ENCODE peak calls at places on chromosomes 7 and 10, in five cellular contexts. One of them, this sample, is unnamed.

GRCh38 chr7:130420943-130421578 is 19.8 kb downstream of the CEP41 start:
- DNase-seq in progenitor cell of endocrine pancreas: no peak
- DNase-seq in left lung: no peak
- DNase-seq in CD8-positive, alpha-beta T cell: no peak
- DNase-seq in ovary: no peak
- DNase-seq in this sample: no peak

GRCh38 chr10:131692176-131692575 is 208.6 kb upstream of the PPP2R2D start:
- DNase-seq in progenitor cell of endocrine pancreas: no peak
- DNase-seq in left lung: peak
- DNase-seq in CD8-positive, alpha-beta T cell: no peak
- DNase-seq in ovary: no peak
- DNase-seq in this sample: peak

GRCh38 chr7:49812534-49812933 is 39.1 kb downstream of the VWC2 start:
- DNase-seq in progenitor cell of endocrine pancreas: no peak
- DNase-seq in left lung: no peak
- DNase-seq in CD8-positive, alpha-beta T cell: no peak
- DNase-seq in ovary: no peak
- DNase-seq in this sample: no peak

GRCh38 chr10:96988421-96988820 is 156.3 kb downstream of the LCOR start:
- DNase-seq in progenitor cell of endocrine pancreas: no peak
- DNase-seq in left lung: no peak
- DNase-seq in CD8-positive, alpha-beta T cell: no peak
- DNase-seq in ovary: no peak
- DNase-seq in this sample: no peak

GRCh38 chr10:19915816-19916215 is 99.6 kb downstream of the PLXDC2 start:
- DNase-seq in progenitor cell of endocrine pancreas: no peak
- DNase-seq in left lung: no peak
- DNase-seq in CD8-positive, alpha-beta T cell: no peak
- DNase-seq in ovary: no peak
- DNase-seq in this sample: no peak

GRCh38 chr7:155489862-155490696 is 32.1 kb downstream of the EN2 start:
- DNase-seq in progenitor cell of endocrine pancreas: no peak
- DNase-seq in left lung: peak
- DNase-seq in CD8-positive, alpha-beta T cell: no peak
- DNase-seq in ovary: no peak
- DNase-seq in this sample: no peak

GRCh38 chr7:2959343-2959680 is 84.4 kb downstream of the CARD11 start:
- DNase-seq in progenitor cell of endocrine pancreas: no peak
- DNase-seq in left lung: peak
- DNase-seq in CD8-positive, alpha-beta T cell: no peak
- DNase-seq in ovary: no peak
- DNase-seq in this sample: no peak

GRCh38 chr10:96358851-96359540 is at the start of gene OPALIN:
- DNase-seq in progenitor cell of endocrine pancreas: no peak
- DNase-seq in left lung: no peak
- DNase-seq in CD8-positive, alpha-beta T cell: no peak
- DNase-seq in ovary: no peak
- DNase-seq in this sample: no peak

GRCh38 chr7:142669074-142669654 is 80.1 kb upstream of the PRSS1 start:
- DNase-seq in progenitor cell of endocrine pancreas: no peak
- DNase-seq in left lung: no peak
- DNase-seq in CD8-positive, alpha-beta T cell: no peak
- DNase-seq in ovary: no peak
- DNase-seq in this sample: no peak

GRCh38 chr7:153002164-153002563 is 242.6 kb downstream of the ACTR3B start:
- DNase-seq in progenitor cell of endocrine pancreas: no peak
- DNase-seq in left lung: no peak
- DNase-seq in CD8-positive, alpha-beta T cell: no peak
- DNase-seq in ovary: no peak
- DNase-seq in this sample: no peak

GRCh38 chr7:90772410-90772809 is 176.3 kb downstream of the CDK14 start:
- DNase-seq in progenitor cell of endocrine pancreas: no peak
- DNase-seq in left lung: no peak
- DNase-seq in CD8-positive, alpha-beta T cell: no peak
- DNase-seq in ovary: no peak
- DNase-seq in this sample: no peak

GRCh38 chr10:25174461-25175230 is at the start of gene GPR158:
- DNase-seq in progenitor cell of endocrine pancreas: peak
- DNase-seq in left lung: peak
- DNase-seq in CD8-positive, alpha-beta T cell: peak
- DNase-seq in ovary: peak
- DNase-seq in this sample: no peak

GRCh38 chr10:93039721-93040120 is 20.9 kb upstream of the CYP26C1 start:
- DNase-seq in progenitor cell of endocrine pancreas: no peak
- DNase-seq in left lung: no peak
- DNase-seq in CD8-positive, alpha-beta T cell: no peak
- DNase-seq in ovary: no peak
- DNase-seq in this sample: no peak

GRCh38 chr7:45930967-45931366 is 9.9 kb upstream of the IGFBP3 start:
- DNase-seq in progenitor cell of endocrine pancreas: no peak
- DNase-seq in left lung: no peak
- DNase-seq in CD8-positive, alpha-beta T cell: no peak
- DNase-seq in ovary: no peak
- DNase-seq in this sample: no peak

GRCh38 chr10:117178190-117178589 is 19.1 kb upstream of the KCNK18 start:
- DNase-seq in progenitor cell of endocrine pancreas: no peak
- DNase-seq in left lung: no peak
- DNase-seq in CD8-positive, alpha-beta T cell: no peak
- DNase-seq in ovary: no peak
- DNase-seq in this sample: no peak

GRCh38 chr10:11687357-11687771 is 54.8 kb upstream of the ECHDC3 start:
- DNase-seq in progenitor cell of endocrine pancreas: no peak
- DNase-seq in left lung: no peak
- DNase-seq in CD8-positive, alpha-beta T cell: no peak
- DNase-seq in ovary: no peak
- DNase-seq in this sample: no peak

GRCh38 chr10:63976538-63976937 is 455.3 kb downstream of the REEP3 start:
- DNase-seq in progenitor cell of endocrine pancreas: peak
- DNase-seq in left lung: no peak
- DNase-seq in CD8-positive, alpha-beta T cell: no peak
- DNase-seq in ovary: no peak
- DNase-seq in this sample: no peak

GRCh38 chr10:132140167-132140925 is 46.4 kb upstream of the DPYSL4 start:
- DNase-seq in progenitor cell of endocrine pancreas: no peak
- DNase-seq in left lung: peak
- DNase-seq in CD8-positive, alpha-beta T cell: no peak
- DNase-seq in ovary: no peak
- DNase-seq in this sample: peak

GRCh38 chr10:118914626-118915025 is 114.9 kb upstream of the NANOS1 start:
- DNase-seq in progenitor cell of endocrine pancreas: no peak
- DNase-seq in left lung: no peak
- DNase-seq in CD8-positive, alpha-beta T cell: no peak
- DNase-seq in ovary: no peak
- DNase-seq in this sample: no peak

GRCh38 chr7:25854059-25854458 is 297.9 kb upstream of the NFE2L3 start:
- DNase-seq in progenitor cell of endocrine pancreas: no peak
- DNase-seq in left lung: no peak
- DNase-seq in CD8-positive, alpha-beta T cell: no peak
- DNase-seq in ovary: no peak
- DNase-seq in this sample: no peak

GRCh38 chr7:70380315-70381027 is 751.5 kb upstream of the GALNT17 start:
- DNase-seq in progenitor cell of endocrine pancreas: no peak
- DNase-seq in left lung: no peak
- DNase-seq in CD8-positive, alpha-beta T cell: no peak
- DNase-seq in ovary: no peak
- DNase-seq in this sample: no peak

GRCh38 chr10:64112697-64113367 is 591.6 kb downstream of the REEP3 start:
- DNase-seq in progenitor cell of endocrine pancreas: no peak
- DNase-seq in left lung: no peak
- DNase-seq in CD8-positive, alpha-beta T cell: no peak
- DNase-seq in ovary: no peak
- DNase-seq in this sample: no peak

GRCh38 chr7:48924433-48924832 is at the start of gene CDC14C:
- DNase-seq in progenitor cell of endocrine pancreas: no peak
- DNase-seq in left lung: peak
- DNase-seq in CD8-positive, alpha-beta T cell: no peak
- DNase-seq in ovary: no peak
- DNase-seq in this sample: no peak

GRCh38 chr7:74514131-74514591 is 60.5 kb downstream of the GTF2IRD1 start:
- DNase-seq in progenitor cell of endocrine pancreas: no peak
- DNase-seq in left lung: no peak
- DNase-seq in CD8-positive, alpha-beta T cell: no peak
- DNase-seq in ovary: no peak
- DNase-seq in this sample: no peak

DNA sequence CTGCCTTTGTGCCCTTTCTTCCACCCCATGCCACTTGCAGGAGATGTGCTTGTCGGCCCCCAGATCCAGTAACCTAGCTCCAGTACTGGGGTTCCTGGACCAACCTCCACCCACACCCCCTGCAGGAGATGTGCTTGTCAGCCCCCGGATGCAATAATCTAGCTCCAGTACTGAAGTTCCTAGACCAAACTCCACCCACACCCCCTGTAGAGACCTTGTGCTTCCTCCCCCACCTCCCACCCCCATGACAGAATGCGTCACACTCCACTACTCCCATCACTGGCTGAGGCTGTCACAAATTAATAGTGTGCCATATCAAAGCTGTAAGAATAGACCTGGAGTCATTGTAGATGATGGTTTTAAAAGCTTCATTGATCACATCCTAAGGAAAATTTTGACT is 185.0 kb downstream of the BICC1 start:
- DNase-seq in progenitor cell of endocrine pancreas: no peak
- DNase-seq in left lung: no peak
- DNase-seq in CD8-positive, alpha-beta T cell: no peak
- DNase-seq in ovary: no peak
- DNase-seq in this sample: no peak
- TF ChIP-seq CTCF in progenitor cell of endocrine pancreas: no peak
- TF ChIP-seq CTCF in left lung: no peak
- TF ChIP-seq CTCF in CD8-positive, alpha-beta T cell: no peak
- TF ChIP-seq CTCF in ovary: no peak
- TF ChIP-seq CTCF in this sample: no peak

GRCh38 chr7:1276626-1277175 is 44.0 kb downstream of the UNCX start:
- DNase-seq in progenitor cell of endocrine pancreas: no peak
- DNase-seq in left lung: peak
- DNase-seq in CD8-positive, alpha-beta T cell: no peak
- DNase-seq in ovary: no peak
- DNase-seq in this sample: no peak

GRCh38 chr7:1271656-1272055 is 39.0 kb downstream of the UNCX start:
- DNase-seq in progenitor cell of endocrine pancreas: no peak
- DNase-seq in left lung: peak
- DNase-seq in CD8-positive, alpha-beta T cell: no peak
- DNase-seq in ovary: no peak
- DNase-seq in this sample: no peak

GRCh38 chr7:1274121-1274875 is 41.6 kb downstream of the UNCX start:
- DNase-seq in progenitor cell of endocrine pancreas: no peak
- DNase-seq in left lung: peak
- DNase-seq in CD8-positive, alpha-beta T cell: no peak
- DNase-seq in ovary: no peak
- DNase-seq in this sample: no peak

GRCh38 chr7:1275685-1276424 is 43.2 kb downstream of the UNCX start:
- DNase-seq in progenitor cell of endocrine pancreas: no peak
- DNase-seq in left lung: peak
- DNase-seq in CD8-positive, alpha-beta T cell: no peak
- DNase-seq in ovary: no peak
- DNase-seq in this sample: no peak

GRCh38 chr7:1274876-1275684 is 42.4 kb downstream of the UNCX start:
- DNase-seq in progenitor cell of endocrine pancreas: no peak
- DNase-seq in left lung: peak
- DNase-seq in CD8-positive, alpha-beta T cell: no peak
- DNase-seq in ovary: no peak
- DNase-seq in this sample: no peak
- TF ChIP-seq CTCF in progenitor cell of endocrine pancreas: no peak
- TF ChIP-seq CTCF in left lung: no peak
- TF ChIP-seq CTCF in CD8-positive, alpha-beta T cell: no peak
- TF ChIP-seq CTCF in ovary: no peak
- TF ChIP-seq CTCF in this sample: no peak

GRCh38 chr10:76040830-76041220 is 609.4 kb downstream of the LRMDA start:
- DNase-seq in progenitor cell of endocrine pancreas: no peak
- DNase-seq in left lung: no peak
- DNase-seq in CD8-positive, alpha-beta T cell: no peak
- DNase-seq in ovary: no peak
- DNase-seq in this sample: no peak
- TF ChIP-seq CTCF in progenitor cell of endocrine pancreas: no peak
- TF ChIP-seq CTCF in left lung: no peak
- TF ChIP-seq CTCF in CD8-positive, alpha-beta T cell: no peak
- TF ChIP-seq CTCF in ovary: no peak
- TF ChIP-seq CTCF in this sample: no peak

DNA sequence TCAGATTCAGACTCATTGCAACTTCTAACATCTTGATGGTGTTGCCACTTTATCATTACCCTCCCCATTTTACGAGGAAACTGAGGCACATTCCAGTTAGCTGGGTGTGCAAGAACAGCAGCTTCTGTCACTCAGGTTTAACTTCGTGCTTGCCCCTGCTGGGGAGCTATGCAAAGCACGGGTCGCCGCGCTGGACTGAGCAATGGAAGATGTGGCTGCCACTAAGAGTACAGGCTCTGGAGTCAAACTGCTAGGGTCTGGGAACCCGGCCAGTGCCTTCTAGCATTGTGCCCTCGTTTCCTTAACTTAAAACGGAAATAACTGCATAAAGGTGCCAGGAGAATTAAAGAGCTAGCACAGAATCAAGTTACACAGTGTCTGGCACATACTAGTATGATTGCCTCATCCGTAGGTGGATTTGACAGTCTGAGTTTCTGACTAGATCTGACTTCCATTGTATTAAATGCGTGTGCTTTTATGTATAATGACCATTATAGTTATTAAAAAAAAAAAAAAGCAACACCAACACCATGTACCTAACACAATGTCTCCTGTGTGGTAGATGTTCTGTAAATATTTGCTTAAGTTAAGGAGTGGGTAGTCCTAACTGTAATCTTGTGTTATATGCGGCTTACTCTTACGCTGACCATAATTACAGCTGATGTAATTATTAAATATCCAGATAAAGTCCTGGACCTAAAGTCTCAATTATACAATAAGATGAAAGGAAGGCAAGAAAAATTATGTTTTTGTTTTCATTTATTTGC is 842 bp downstream of the ZNF22 start:
- DNase-seq in progenitor cell of endocrine pancreas: no peak
- DNase-seq in left lung: peak
- DNase-seq in CD8-positive, alpha-beta T cell: peak
- DNase-seq in ovary: peak
- DNase-seq in this sample: no peak
- TF ChIP-seq CTCF in progenitor cell of endocrine pancreas: peak
- TF ChIP-seq CTCF in left lung: no peak
- TF ChIP-seq CTCF in CD8-positive, alpha-beta T cell: no peak
- TF ChIP-seq CTCF in ovary: no peak
- TF ChIP-seq CTCF in this sample: peak

GRCh38 chr7:107169120-107170050 is 582 bp downstream of the HBP1 start:
- DNase-seq in progenitor cell of endocrine pancreas: peak
- DNase-seq in left lung: peak
- DNase-seq in CD8-positive, alpha-beta T cell: peak
- DNase-seq in ovary: peak
- DNase-seq in this sample: peak
- TF ChIP-seq CTCF in progenitor cell of endocrine pancreas: no peak
- TF ChIP-seq CTCF in left lung: no peak
- TF ChIP-seq CTCF in CD8-positive, alpha-beta T cell: no peak
- TF ChIP-seq CTCF in ovary: no peak
- TF ChIP-seq CTCF in this sample: peak